ENCODE peak calls at places on chromosomes 11 and 22, in ten cellular contexts. R is Peyer's patch, J is adipocyte, N is adrenal gland, E is heart left ventricle, H is A673, K is testis, Y is thyroid gland, X is PC-3, T is SJSA1. I is an unnamed sample.

GRCh38 chr11:21921151-21921550 is 271.7 kb upstream of the ANO5 start:
- DNase-seq in N (no peak), Y (no peak), H (no peak), K (no peak), E (no peak), T (no peak), J (no peak), X (no peak), R (no peak), I (no peak)

GRCh38 chr11:74493816-74494630 is 499 bp upstream of the LIPT2 start:
- DNase-seq in N (no peak), X (peak; percentile 80), H (no peak), R (no peak), J (peak; percentile 80), K (no peak), Y (peak; percentile 3), T (no peak), E (no peak), I (peak; percentile 3)

GRCh38 chr11:118845369-118845768 is 38.3 kb upstream of the CXCR5 start:
- DNase-seq in T (no peak), K (no peak), Y (no peak), J (peak; percentile 68), X (peak; percentile 76), E (no peak), H (no peak), R (no peak), N (no peak), I (no peak)

GRCh38 chr11:46315783-46316563 is 31.3 kb upstream of the DGKZ start:
- DNase-seq in X (no peak), R (peak; percentile 39), H (no peak), N (peak; percentile 45), E (peak; percentile 80), Y (peak; percentile 32), J (no peak), K (peak; percentile 76), T (no peak), I (no peak)

GRCh38 chr11:126628790-126629621 is 273.5 kb downstream of the ST3GAL4 start:
- DNase-seq in T (no peak), J (peak; percentile 61), X (no peak), N (no peak), H (peak; percentile 91), E (no peak), R (no peak), K (no peak), Y (no peak), I (no peak)

GRCh38 chr11:3080733-3081385 is 23.6 kb upstream of the CARS1 start:
- DNase-seq in N (no peak), T (no peak), R (no peak), K (no peak), E (no peak), X (peak; percentile 19), H (no peak), Y (no peak), J (no peak), I (no peak)

GRCh38 chr11:96317576-96317975 is 25.4 kb downstream of the MAML2 start:
- DNase-seq in K (no peak), T (no peak), J (no peak), E (no peak), X (no peak), N (no peak), H (no peak), Y (no peak), R (no peak), I (no peak)

GRCh38 chr22:20782601-20783299 is 8.8 kb downstream of the SERPIND1 start:
- DNase-seq in Y (no peak), K (no peak), E (no peak), T (no peak), X (peak; percentile 42), J (no peak), N (no peak), R (no peak), H (no peak), I (no peak)

GRCh38 chr11:123527526-123527925 is 97.5 kb downstream of the GRAMD1B start:
- DNase-seq in R (no peak), K (no peak), H (no peak), E (no peak), Y (no peak), T (no peak), N (no peak), X (no peak), J (no peak), I (no peak)

GRCh38 chr22:25748140-25748539 is 6.2 kb downstream of the MYO18B start:
- DNase-seq in E (no peak), K (no peak), N (no peak), T (no peak), X (no peak), Y (no peak), R (no peak), H (no peak), J (no peak), I (no peak)
- H3K4me1 ChIP-seq in E (peaks cover 26% of the 10 kb centered on the region), K (no peaks in the 10 kb centered on the region), N (peaks cover 24% of the 10 kb centered on the region), T (peaks cover 36% of the 10 kb centered on the region), X (no peaks in the 10 kb centered on the region), Y (no peaks in the 10 kb centered on the region), R (no peaks in the 10 kb centered on the region), H (no peaks in the 10 kb centered on the region), J (peaks cover 28% of the 10 kb centered on the region), I (no peaks in the 10 kb centered on the region)

DNA sequence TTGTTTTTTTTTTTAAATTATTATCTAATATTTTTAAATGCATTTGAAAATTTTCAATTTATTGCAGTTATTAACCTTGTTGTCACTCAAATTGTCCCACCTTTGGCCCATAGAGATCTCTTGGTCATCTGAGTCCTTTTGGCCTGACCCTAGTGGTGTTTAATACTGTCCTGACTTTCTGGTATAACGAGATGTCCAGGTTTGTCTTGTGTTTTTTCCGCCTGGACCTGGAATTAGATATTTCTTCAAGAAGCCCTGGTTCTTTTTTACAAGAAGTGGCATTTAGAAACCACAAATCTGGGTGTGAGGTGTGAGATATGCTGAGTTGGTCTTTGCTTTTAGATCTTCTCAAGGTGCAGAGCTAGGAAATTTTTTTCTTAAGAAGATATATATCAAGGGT is 38.1 kb downstream of the LRRC32 start:
- DNase-seq in X (no peak), J (no peak), N (no peak), Y (no peak), T (no peak), K (no peak), H (no peak), R (no peak), E (no peak), I (no peak)
- H3K4me1 ChIP-seq in X (no peaks in the 10 kb centered on the region), J (peaks cover 24% of the 10 kb centered on the region), N (peaks cover 25% of the 10 kb centered on the region), Y (peaks cover 11% of the 10 kb centered on the region), T (no peaks in the 10 kb centered on the region), K (peaks cover 13% of the 10 kb centered on the region), H (no peaks in the 10 kb centered on the region), R (peaks cover 4% of the 10 kb centered on the region), E (peaks cover 32% of the 10 kb centered on the region), I (peaks cover 4% of the 10 kb centered on the region)

GRCh38 chr11:43736502-43737193 is 56.1 kb downstream of the HSD17B12 start:
- DNase-seq in T (no peak), R (no peak), Y (no peak), H (peak; percentile 96), J (peak; percentile 85), X (peak; percentile 49), N (no peak), K (no peak), E (no peak), I (no peak)
- H3K4me1 ChIP-seq in T (peaks cover 30% of the 10 kb centered on the region), R (no peaks in the 10 kb centered on the region), Y (peaks cover 40% of the 10 kb centered on the region), H (peaks cover 47% of the 10 kb centered on the region), J (peaks cover 39% of the 10 kb centered on the region), X (peaks cover 47% of the 10 kb centered on the region), N (peaks cover 44% of the 10 kb centered on the region), K (peaks cover 52% of the 10 kb centered on the region), E (peaks cover 20% of the 10 kb centered on the region), I (no peaks in the 10 kb centered on the region)

DNA sequence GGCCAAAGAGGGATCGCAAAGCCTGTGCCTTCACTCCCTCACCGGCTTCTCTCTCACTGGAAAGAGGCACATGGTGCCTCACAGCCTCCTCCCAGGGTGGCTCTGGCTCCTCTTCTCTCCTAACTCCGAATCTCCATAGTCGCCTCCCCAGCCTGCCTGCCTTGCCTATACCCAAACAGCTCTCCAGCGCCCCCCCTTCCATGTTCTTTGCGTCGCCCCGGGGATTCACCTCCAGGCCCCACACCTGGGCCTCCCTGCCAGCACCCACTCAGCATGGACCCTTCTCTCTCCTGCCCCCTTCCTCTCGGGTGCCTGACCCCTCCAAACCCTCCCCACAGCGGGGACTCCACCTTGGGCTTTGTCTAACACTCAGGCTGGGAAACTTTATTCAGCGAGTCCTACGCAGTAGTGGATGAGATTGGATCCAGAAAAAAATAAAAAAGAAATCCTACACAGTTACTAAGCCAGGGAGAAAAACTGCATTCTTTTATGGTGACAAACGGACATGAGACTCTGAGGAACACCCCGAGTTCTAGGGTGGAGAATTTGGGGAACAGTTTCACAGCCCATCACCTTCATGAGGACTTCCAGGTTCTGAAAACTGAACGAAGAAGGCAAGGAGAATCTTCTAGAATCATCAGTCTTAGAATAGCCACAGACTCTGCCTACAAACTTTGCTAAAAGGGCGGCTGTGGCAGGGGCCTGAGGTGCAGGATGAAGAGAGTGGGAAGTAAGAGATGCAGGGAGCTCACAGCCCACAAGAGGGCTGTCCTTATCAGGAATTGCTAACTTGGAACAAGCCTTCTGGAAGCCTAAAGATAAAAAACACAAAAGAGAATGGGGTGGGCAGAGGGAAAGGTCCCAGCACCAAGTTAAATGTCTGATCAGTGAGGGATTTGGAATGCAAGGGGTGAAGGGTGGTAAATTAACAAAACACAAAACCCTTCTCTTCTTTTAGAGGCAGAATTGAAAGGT is 5.3 kb downstream of the PPM1F start:
- DNase-seq in E (peak; percentile 21), H (peak; percentile 68), X (peak; percentile 19), R (no peak), K (no peak), T (no peak), Y (no peak), J (peak; percentile 71), N (no peak), I (no peak)
- H3K4me1 ChIP-seq in E (peaks cover 73% of the 10 kb centered on the region), H (peaks cover 60% of the 10 kb centered on the region), X (peaks cover 11% of the 10 kb centered on the region), R (no peaks in the 10 kb centered on the region), K (peaks cover 6% of the 10 kb centered on the region), T (peaks cover 18% of the 10 kb centered on the region), Y (peaks cover 70% of the 10 kb centered on the region), J (peaks cover 37% of the 10 kb centered on the region), N (peaks cover 40% of the 10 kb centered on the region), I (peaks cover 2% of the 10 kb centered on the region)

GRCh38 chr22:19473578-19473977 is 5.4 kb downstream of the UFD1 start:
- DNase-seq in J (no peak), X (no peak), E (no peak), N (peak; percentile 35), Y (no peak), K (no peak), R (no peak), T (no peak), H (no peak), I (no peak)

GRCh38 chr22:19477321-19478085 is 1.5 kb downstream of the UFD1 start:
- DNase-seq in E (no peak), T (no peak), R (no peak), Y (no peak), X (peak; percentile 16), J (peak; percentile 54), K (no peak), H (peak; percentile 28), N (no peak), I (no peak)

GRCh38 chr22:19478086-19478392 is 954 bp downstream of the UFD1 start:
- DNase-seq in X (no peak), J (peak; percentile 22), Y (no peak), N (no peak), T (no peak), R (no peak), K (no peak), E (no peak), H (no peak), I (no peak)

GRCh38 chr22:19478466-19479357 is at the start of gene UFD1:
- DNase-seq in T (peak; percentile 84), Y (peak; percentile 81), H (peak; percentile 89), N (peak; percentile 85), X (peak; percentile 63), E (peak; percentile 93), J (peak; percentile 93), R (peak; percentile 90), K (peak; percentile 83), I (peak; percentile 42)

GRCh38 chr22:19476023-19476422 is 3.0 kb downstream of the UFD1 start:
- DNase-seq in R (no peak), T (no peak), E (no peak), K (no peak), N (no peak), J (no peak), H (no peak), Y (no peak), X (no peak), I (no peak)
- H3K4me1 ChIP-seq in R (peaks cover 4% of the 10 kb centered on the region), T (peaks cover 17% of the 10 kb centered on the region), E (peaks cover 16% of the 10 kb centered on the region), K (peaks cover 34% of the 10 kb centered on the region), N (peaks cover 21% of the 10 kb centered on the region), J (peaks cover 33% of the 10 kb centered on the region), H (peaks cover 9% of the 10 kb centered on the region), Y (peaks cover 16% of the 10 kb centered on the region), X (peaks cover 11% of the 10 kb centered on the region), I (no peaks in the 10 kb centered on the region)

I was measured in NT2/D1.